ENCODE peak calls at places on chromosomes 7 and 10, in nine cellular contexts. One of them, this sample, is unnamed.

GRCh38 chr7:12872487-12872886 is 185.1 kb downstream of the ARL4A start:
- DNase-seq in uterus: no peak
- DNase-seq in CD4-positive, CD25-positive, alpha-beta regulatory T cell: no peak
- DNase-seq in psoas muscle: no peak
- DNase-seq in tibial nerve: no peak
- DNase-seq in thyroid gland: no peak
- DNase-seq in HCT116: no peak
- DNase-seq in neuronal stem cell: no peak
- DNase-seq in colonic mucosa: no peak
- DNase-seq in this sample: no peak

GRCh38 chr7:2279873-2280272 is 34.4 kb downstream of the SNX8 start:
- DNase-seq in uterus: no peak
- DNase-seq in CD4-positive, CD25-positive, alpha-beta regulatory T cell: no peak
- DNase-seq in psoas muscle: no peak
- DNase-seq in tibial nerve: no peak
- DNase-seq in thyroid gland: no peak
- DNase-seq in HCT116: no peak
- DNase-seq in neuronal stem cell: no peak
- DNase-seq in colonic mucosa: no peak
- DNase-seq in this sample: no peak

GRCh38 chr7:73681031-73681430 is 2.2 kb downstream of the DNAJC30 start:
- DNase-seq in uterus: no peak
- DNase-seq in CD4-positive, CD25-positive, alpha-beta regulatory T cell: no peak
- DNase-seq in psoas muscle: no peak
- DNase-seq in tibial nerve: no peak
- DNase-seq in thyroid gland: peak; percentile 55
- DNase-seq in HCT116: no peak
- DNase-seq in neuronal stem cell: no peak
- DNase-seq in colonic mucosa: no peak
- DNase-seq in this sample: no peak

GRCh38 chr10:115706482-115707076 is 566.4 kb downstream of the GFRA1 start:
- DNase-seq in uterus: no peak
- DNase-seq in CD4-positive, CD25-positive, alpha-beta regulatory T cell: no peak
- DNase-seq in psoas muscle: no peak
- DNase-seq in tibial nerve: no peak
- DNase-seq in thyroid gland: no peak
- DNase-seq in HCT116: peak; percentile 12
- DNase-seq in neuronal stem cell: peak; percentile 6
- DNase-seq in colonic mucosa: no peak
- DNase-seq in this sample: no peak

GRCh38 chr7:55274156-55274555 is 91.0 kb upstream of the LANCL2 start:
- DNase-seq in uterus: no peak
- DNase-seq in CD4-positive, CD25-positive, alpha-beta regulatory T cell: no peak
- DNase-seq in psoas muscle: no peak
- DNase-seq in tibial nerve: no peak
- DNase-seq in thyroid gland: no peak
- DNase-seq in HCT116: no peak
- DNase-seq in neuronal stem cell: no peak
- DNase-seq in colonic mucosa: no peak
- DNase-seq in this sample: no peak

GRCh38 chr10:36424377-36424971 is 700.9 kb upstream of the ANKRD30A start:
- DNase-seq in uterus: no peak
- DNase-seq in CD4-positive, CD25-positive, alpha-beta regulatory T cell: no peak
- DNase-seq in psoas muscle: no peak
- DNase-seq in tibial nerve: no peak
- DNase-seq in thyroid gland: no peak
- DNase-seq in HCT116: no peak
- DNase-seq in neuronal stem cell: no peak
- DNase-seq in colonic mucosa: no peak
- DNase-seq in this sample: no peak

GRCh38 chr10:50470798-50471582 is 152.8 kb downstream of the SGMS1 start:
- DNase-seq in uterus: no peak
- DNase-seq in CD4-positive, CD25-positive, alpha-beta regulatory T cell: no peak
- DNase-seq in psoas muscle: no peak
- DNase-seq in tibial nerve: no peak
- DNase-seq in thyroid gland: peak; percentile 22
- DNase-seq in HCT116: no peak
- DNase-seq in neuronal stem cell: no peak
- DNase-seq in colonic mucosa: peak; percentile 44
- DNase-seq in this sample: no peak

GRCh38 chr7:28469562-28469961 is 57.2 kb downstream of the CREB5 start:
- DNase-seq in uterus: no peak
- DNase-seq in CD4-positive, CD25-positive, alpha-beta regulatory T cell: no peak
- DNase-seq in psoas muscle: no peak
- DNase-seq in tibial nerve: no peak
- DNase-seq in thyroid gland: no peak
- DNase-seq in HCT116: no peak
- DNase-seq in neuronal stem cell: no peak
- DNase-seq in colonic mucosa: no peak
- DNase-seq in this sample: no peak

GRCh38 chr7:123615344-123615743 is 13.7 kb downstream of the ASB15 start:
- DNase-seq in uterus: no peak
- DNase-seq in CD4-positive, CD25-positive, alpha-beta regulatory T cell: no peak
- DNase-seq in psoas muscle: no peak
- DNase-seq in tibial nerve: no peak
- DNase-seq in thyroid gland: no peak
- DNase-seq in HCT116: no peak
- DNase-seq in neuronal stem cell: no peak
- DNase-seq in colonic mucosa: no peak
- DNase-seq in this sample: no peak

GRCh38 chr7:100493476-100494264 is 9.9 kb downstream of the NYAP1 start:
- DNase-seq in uterus: no peak
- DNase-seq in CD4-positive, CD25-positive, alpha-beta regulatory T cell: no peak
- DNase-seq in psoas muscle: no peak
- DNase-seq in tibial nerve: no peak
- DNase-seq in thyroid gland: peak; percentile 58
- DNase-seq in HCT116: no peak
- DNase-seq in neuronal stem cell: no peak
- DNase-seq in colonic mucosa: no peak
- DNase-seq in this sample: no peak

GRCh38 chr7:33716581-33717477 is 188.5 kb upstream of the BMPER start:
- DNase-seq in uterus: no peak
- DNase-seq in CD4-positive, CD25-positive, alpha-beta regulatory T cell: no peak
- DNase-seq in psoas muscle: no peak
- DNase-seq in tibial nerve: no peak
- DNase-seq in thyroid gland: no peak
- DNase-seq in HCT116: peak; percentile 54
- DNase-seq in neuronal stem cell: peak; percentile 42
- DNase-seq in colonic mucosa: no peak
- DNase-seq in this sample: no peak

GRCh38 chr10:109993551-109993950 is 14.2 kb upstream of the ADD3 start:
- DNase-seq in uterus: no peak
- DNase-seq in CD4-positive, CD25-positive, alpha-beta regulatory T cell: no peak
- DNase-seq in psoas muscle: no peak
- DNase-seq in tibial nerve: no peak
- DNase-seq in thyroid gland: no peak
- DNase-seq in HCT116: no peak
- DNase-seq in neuronal stem cell: no peak
- DNase-seq in colonic mucosa: no peak
- DNase-seq in this sample: no peak

GRCh38 chr10:96896884-96897589 is 64.9 kb downstream of the LCOR start:
- DNase-seq in uterus: no peak
- DNase-seq in CD4-positive, CD25-positive, alpha-beta regulatory T cell: no peak
- DNase-seq in psoas muscle: no peak
- DNase-seq in tibial nerve: no peak
- DNase-seq in thyroid gland: no peak
- DNase-seq in HCT116: no peak
- DNase-seq in neuronal stem cell: no peak
- DNase-seq in colonic mucosa: no peak
- DNase-seq in this sample: no peak

GRCh38 chr10:73812662-73813061 is 1.3 kb upstream of the NDST2 start:
- DNase-seq in uterus: no peak
- DNase-seq in CD4-positive, CD25-positive, alpha-beta regulatory T cell: no peak
- DNase-seq in psoas muscle: no peak
- DNase-seq in tibial nerve: no peak
- DNase-seq in thyroid gland: no peak
- DNase-seq in HCT116: no peak
- DNase-seq in neuronal stem cell: no peak
- DNase-seq in colonic mucosa: no peak
- DNase-seq in this sample: no peak

GRCh38 chr10:6513509-6513908 is 66.6 kb downstream of the PRKCQ start:
- DNase-seq in uterus: no peak
- DNase-seq in CD4-positive, CD25-positive, alpha-beta regulatory T cell: no peak
- DNase-seq in psoas muscle: no peak
- DNase-seq in tibial nerve: no peak
- DNase-seq in thyroid gland: no peak
- DNase-seq in HCT116: no peak
- DNase-seq in neuronal stem cell: no peak
- DNase-seq in colonic mucosa: no peak
- DNase-seq in this sample: no peak

GRCh38 chr10:100734295-100735086 is 10.9 kb upstream of the PAX2 start:
- DNase-seq in uterus: no peak
- DNase-seq in CD4-positive, CD25-positive, alpha-beta regulatory T cell: no peak
- DNase-seq in psoas muscle: no peak
- DNase-seq in tibial nerve: no peak
- DNase-seq in thyroid gland: no peak
- DNase-seq in HCT116: no peak
- DNase-seq in neuronal stem cell: no peak
- DNase-seq in colonic mucosa: no peak
- DNase-seq in this sample: no peak

GRCh38 chr7:55569269-55569663 is 3.0 kb downstream of the VOPP1 start:
- DNase-seq in uterus: no peak
- DNase-seq in CD4-positive, CD25-positive, alpha-beta regulatory T cell: no peak
- DNase-seq in psoas muscle: no peak
- DNase-seq in tibial nerve: no peak
- DNase-seq in thyroid gland: no peak
- DNase-seq in HCT116: no peak
- DNase-seq in neuronal stem cell: no peak
- DNase-seq in colonic mucosa: no peak
- DNase-seq in this sample: no peak

GRCh38 chr7:122143376-122143750 is 686 bp downstream of the AASS start:
- DNase-seq in uterus: peak; percentile 27
- DNase-seq in CD4-positive, CD25-positive, alpha-beta regulatory T cell: no peak
- DNase-seq in psoas muscle: peak; percentile 17
- DNase-seq in tibial nerve: no peak
- DNase-seq in thyroid gland: peak; percentile 23
- DNase-seq in HCT116: no peak
- DNase-seq in neuronal stem cell: peak; percentile 21
- DNase-seq in colonic mucosa: peak; percentile 21
- DNase-seq in this sample: peak; percentile 23

GRCh38 chr7:99460651-99461050 is 5.3 kb downstream of the ATP5MF start:
- DNase-seq in uterus: no peak
- DNase-seq in CD4-positive, CD25-positive, alpha-beta regulatory T cell: no peak
- DNase-seq in psoas muscle: no peak
- DNase-seq in tibial nerve: no peak
- DNase-seq in thyroid gland: no peak
- DNase-seq in HCT116: no peak
- DNase-seq in neuronal stem cell: no peak
- DNase-seq in colonic mucosa: no peak
- DNase-seq in this sample: no peak
- H3K36me3 ChIP-seq in uterus: no peaks in the 10 kb centered on the region
- H3K36me3 ChIP-seq in CD4-positive, CD25-positive, alpha-beta regulatory T cell: peaks cover 56% of the 10 kb centered on the region
- H3K36me3 ChIP-seq in psoas muscle: peaks cover 68% of the 10 kb centered on the region
- H3K36me3 ChIP-seq in tibial nerve: peaks cover 75% of the 10 kb centered on the region
- H3K36me3 ChIP-seq in thyroid gland: peaks cover 23% of the 10 kb centered on the region
- H3K36me3 ChIP-seq in HCT116: peaks cover 23% of the 10 kb centered on the region
- H3K36me3 ChIP-seq in neuronal stem cell: peaks cover 73% of the 10 kb centered on the region
- H3K36me3 ChIP-seq in colonic mucosa: peaks cover 5% of the 10 kb centered on the region
- H3K36me3 ChIP-seq in this sample: no peaks in the 10 kb centered on the region

DNA sequence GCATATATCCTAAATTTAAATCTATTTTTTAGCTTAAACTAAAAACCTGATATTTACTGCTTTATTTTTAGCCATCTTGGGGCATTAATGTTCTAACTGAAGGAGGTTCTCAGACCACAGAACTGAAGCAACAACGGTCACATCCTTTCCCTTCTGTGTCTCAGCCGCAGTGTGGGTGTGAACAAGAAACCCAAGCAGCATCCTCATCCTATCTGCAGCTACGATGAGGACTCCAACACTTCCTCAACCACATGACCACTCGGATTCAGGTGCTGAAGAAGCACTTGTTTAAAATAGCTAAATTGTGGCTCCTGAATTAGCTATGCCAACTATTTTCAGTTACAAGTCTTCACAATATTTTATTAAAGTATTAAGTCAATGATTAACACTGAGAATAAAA is 5.3 kb downstream of the ESYT2 start:
- DNase-seq in uterus: no peak
- DNase-seq in CD4-positive, CD25-positive, alpha-beta regulatory T cell: peak; percentile 33
- DNase-seq in psoas muscle: no peak
- DNase-seq in tibial nerve: no peak
- DNase-seq in thyroid gland: no peak
- DNase-seq in HCT116: no peak
- DNase-seq in neuronal stem cell: no peak
- DNase-seq in colonic mucosa: no peak
- DNase-seq in this sample: no peak
- H3K4me1 ChIP-seq in uterus: peaks cover 11% of the 10 kb centered on the region
- H3K4me1 ChIP-seq in CD4-positive, CD25-positive, alpha-beta regulatory T cell: peaks cover 82% of the 10 kb centered on the region
- H3K4me1 ChIP-seq in psoas muscle: peaks cover 45% of the 10 kb centered on the region
- H3K4me1 ChIP-seq in tibial nerve: peaks cover 44% of the 10 kb centered on the region
- H3K4me1 ChIP-seq in thyroid gland: peaks cover 15% of the 10 kb centered on the region
- H3K4me1 ChIP-seq in HCT116: peaks cover 67% of the 10 kb centered on the region
- H3K4me1 ChIP-seq in neuronal stem cell: peaks cover 9% of the 10 kb centered on the region
- H3K4me1 ChIP-seq in colonic mucosa: peaks cover 25% of the 10 kb centered on the region
- H3K4me1 ChIP-seq in this sample: peaks cover 21% of the 10 kb centered on the region

DNA sequence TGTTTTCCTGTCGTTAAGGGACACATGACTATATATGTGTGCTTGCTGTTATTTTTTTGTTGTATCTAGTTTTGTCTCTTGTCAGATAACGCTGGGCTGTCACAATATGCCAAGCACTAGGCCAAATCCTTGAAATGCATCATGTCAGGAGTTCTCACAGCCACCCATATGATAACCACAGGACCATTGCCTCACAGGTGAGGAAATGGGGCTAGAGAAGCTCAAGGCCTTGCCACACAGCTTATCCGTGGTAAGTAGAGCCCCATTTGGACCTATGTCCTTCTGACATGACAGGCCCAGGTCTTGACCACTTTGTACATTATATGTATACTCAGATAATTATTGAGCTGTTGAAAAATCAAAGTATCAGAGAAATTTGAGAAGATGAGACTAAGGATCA is 42.0 kb upstream of the TARP start:
- DNase-seq in uterus: no peak
- DNase-seq in CD4-positive, CD25-positive, alpha-beta regulatory T cell: no peak
- DNase-seq in psoas muscle: no peak
- DNase-seq in tibial nerve: no peak
- DNase-seq in thyroid gland: no peak
- DNase-seq in HCT116: no peak
- DNase-seq in neuronal stem cell: no peak
- DNase-seq in colonic mucosa: no peak
- DNase-seq in this sample: no peak
- H3K27ac ChIP-seq in uterus: no peak overlapping the region
- H3K27ac ChIP-seq in CD4-positive, CD25-positive, alpha-beta regulatory T cell: no peak overlapping the region
- H3K27ac ChIP-seq in psoas muscle: no peak overlapping the region
- H3K27ac ChIP-seq in tibial nerve: no peak overlapping the region
- H3K27ac ChIP-seq in thyroid gland: no peak overlapping the region
- H3K27ac ChIP-seq in HCT116: no peak overlapping the region
- H3K27ac ChIP-seq in neuronal stem cell: no peak overlapping the region
- H3K27ac ChIP-seq in colonic mucosa: no peak overlapping the region
- H3K27ac ChIP-seq in this sample: no peak overlapping the region

DNA sequence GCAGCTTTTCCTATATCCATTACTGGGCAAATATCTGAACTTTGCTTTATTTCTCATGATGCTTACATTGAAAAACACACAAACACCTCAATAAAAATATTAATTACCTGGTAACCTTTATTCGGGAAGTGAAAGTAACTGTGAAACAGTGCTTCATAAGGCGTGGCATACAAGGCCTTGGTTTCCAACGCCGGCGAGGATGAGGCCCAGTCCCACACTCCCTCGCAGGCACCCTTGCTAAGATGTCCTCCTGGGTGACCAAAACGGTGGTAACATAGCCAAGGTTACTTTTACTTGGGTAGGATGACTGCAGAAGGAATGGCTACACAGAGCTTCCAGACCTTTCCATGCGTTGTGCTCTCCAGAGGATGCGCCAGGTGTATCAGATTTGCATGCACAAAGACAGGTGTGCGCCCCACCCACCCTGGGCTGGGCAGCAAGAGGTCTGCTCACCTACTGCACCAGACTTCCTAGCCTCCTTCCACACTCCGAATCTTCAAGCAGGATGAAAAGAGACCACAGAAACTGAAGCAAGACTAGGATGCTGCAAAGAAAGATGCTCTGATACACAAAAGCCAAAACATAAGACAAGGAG is 13.3 kb upstream of the DAGLB start:
- DNase-seq in uterus: no peak
- DNase-seq in CD4-positive, CD25-positive, alpha-beta regulatory T cell: no peak
- DNase-seq in psoas muscle: no peak
- DNase-seq in tibial nerve: no peak
- DNase-seq in thyroid gland: no peak
- DNase-seq in HCT116: no peak
- DNase-seq in neuronal stem cell: no peak
- DNase-seq in colonic mucosa: no peak
- DNase-seq in this sample: no peak
- H3K36me3 ChIP-seq in uterus: no peaks in the 10 kb centered on the region
- H3K36me3 ChIP-seq in CD4-positive, CD25-positive, alpha-beta regulatory T cell: peaks cover 23% of the 10 kb centered on the region
- H3K36me3 ChIP-seq in psoas muscle: peaks cover 60% of the 10 kb centered on the region
- H3K36me3 ChIP-seq in tibial nerve: peaks cover 56% of the 10 kb centered on the region
- H3K36me3 ChIP-seq in thyroid gland: peaks cover 29% of the 10 kb centered on the region
- H3K36me3 ChIP-seq in HCT116: peaks cover 24% of the 10 kb centered on the region
- H3K36me3 ChIP-seq in neuronal stem cell: peaks cover 55% of the 10 kb centered on the region
- H3K36me3 ChIP-seq in colonic mucosa: no peaks in the 10 kb centered on the region
- H3K36me3 ChIP-seq in this sample: no peaks in the 10 kb centered on the region

This sample was measured in adrenal gland.